ENCODE peak calls at places on chromosome 10, in eight cellular contexts. U is AG04450, D is gastrocnemius medialis, H is GM23338, V is suprapubic skin, I is WERI-Rb-1, B is SK-N-SH, P is spleen. W is an unnamed sample.

GRCh38 chr10:71747808-71748523 is 25.4 kb downstream of the VSIR start:
- DNase-seq in U (no peak), D (no peak), H (no peak), V (no peak), I (no peak), B (no peak), P (peak), W (no peak)

GRCh38 chr10:6406220-6407033 is 173.6 kb downstream of the PRKCQ start:
- DNase-seq in U (no peak), D (no peak), H (peak), V (no peak), I (no peak), B (peak), P (no peak), W (peak)

GRCh38 chr10:110040108-110040507 is 32.3 kb downstream of the ADD3 start:
- DNase-seq in U (no peak), D (no peak), H (no peak), V (no peak), I (no peak), B (no peak), P (no peak), W (no peak)

GRCh38 chr10:7302393-7303054 is 108.3 kb downstream of the SFMBT2 start:
- DNase-seq in U (no peak), D (no peak), H (no peak), V (no peak), I (no peak), B (no peak), P (no peak), W (no peak)

GRCh38 chr10:12730809-12731519 is 270.5 kb downstream of the CCDC3 start:
- DNase-seq in U (no peak), D (no peak), H (no peak), V (no peak), I (no peak), B (no peak), P (no peak), W (no peak)

GRCh38 chr10:3527144-3527543 is 257.9 kb downstream of the KLF6 start:
- DNase-seq in U (no peak), D (no peak), H (no peak), V (no peak), I (no peak), B (no peak), P (no peak), W (peak)

GRCh38 chr10:50603151-50603850 is 20.5 kb downstream of the SGMS1 start:
- DNase-seq in U (no peak), D (no peak), H (no peak), V (no peak), I (no peak), B (no peak), P (no peak), W (no peak)

GRCh38 chr10:89853796-89854195 is 152.4 kb downstream of the KIF20B start:
- DNase-seq in U (no peak), D (no peak), H (peak), V (no peak), I (peak), B (peak), P (no peak), W (no peak)

DNA sequence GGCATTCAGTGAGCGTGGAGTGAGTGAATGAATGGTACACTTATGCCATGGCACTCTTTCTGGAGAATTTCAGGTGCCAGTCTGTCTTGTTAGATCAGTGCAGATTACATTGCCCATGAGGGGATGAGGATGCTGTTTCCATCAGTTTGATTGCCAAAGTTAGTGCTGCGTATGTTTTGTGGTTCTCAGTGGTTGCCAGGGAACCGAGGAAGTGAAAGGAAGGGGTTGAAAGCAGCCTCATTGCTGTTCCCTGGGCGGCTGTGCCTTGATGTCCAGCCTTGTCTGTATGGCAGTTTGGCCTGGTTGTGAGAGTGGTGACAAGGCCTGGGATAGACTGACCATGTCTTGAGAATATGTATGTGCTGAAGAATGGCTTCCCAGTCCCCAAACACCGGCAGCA is 30.2 kb downstream of the WBP1L start:
- DNase-seq in U (no peak), D (peak), H (no peak), V (no peak), I (no peak), B (no peak), P (no peak), W (peak)
- TF ChIP-seq CTCF in U (no peak), D (no peak), H (no peak), V (no peak), I (no peak), B (no peak), P (no peak), W (no peak)

GRCh38 chr10:85594239-85594638 is 772.4 kb downstream of the GRID1 start:
- DNase-seq in U (no peak), D (no peak), H (peak), V (no peak), I (no peak), B (no peak), P (no peak), W (no peak)
- H3K4me3 ChIP-seq in U (no peak), D (no peak), H (no peak), V (no peak), I (no peak), B (no peak), P (no peak), W (no peak)

GRCh38 chr10:20551761-20552160 is 345.4 kb downstream of the NEBL start:
- DNase-seq in U (no peak), D (no peak), H (no peak), V (no peak), I (no peak), B (no peak), P (no peak), W (no peak)

GRCh38 chr10:20552382-20552781 is 344.7 kb downstream of the NEBL start:
- DNase-seq in U (no peak), D (no peak), H (no peak), V (no peak), I (no peak), B (no peak), P (no peak), W (no peak)
- TF ChIP-seq CTCF in U (no peak), D (no peak), H (no peak), V (no peak), I (no peak), B (no peak), P (no peak), W (no peak)

DNA sequence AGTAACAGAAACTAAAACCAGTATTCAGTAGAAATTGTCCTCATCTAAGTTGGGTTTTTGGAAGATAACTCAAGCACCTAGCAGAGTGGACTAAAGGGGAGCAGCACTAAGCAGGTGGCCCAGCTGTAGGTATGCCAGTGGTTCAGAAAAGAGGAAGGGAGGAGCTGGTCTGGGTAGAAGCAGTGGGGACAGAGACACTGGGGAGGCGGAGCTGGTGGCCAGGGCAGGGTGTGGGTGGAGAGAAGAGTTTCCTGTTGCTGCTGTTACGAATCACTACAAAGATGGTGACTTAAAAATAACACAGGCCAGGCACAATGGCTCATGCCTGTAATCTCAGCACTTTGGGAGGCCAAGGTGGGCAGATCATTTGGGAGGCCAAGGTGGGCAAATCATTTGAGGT is 136.2 kb downstream of the WDR11 start:
- DNase-seq in U (no peak), D (no peak), H (no peak), V (no peak), I (peak), B (no peak), P (no peak), W (no peak)
- H3K4me3 ChIP-seq in U (no peak), D (no peak), H (no peak), V (no peak), I (peak), B (no peak), P (no peak), W (no peak)

DNA sequence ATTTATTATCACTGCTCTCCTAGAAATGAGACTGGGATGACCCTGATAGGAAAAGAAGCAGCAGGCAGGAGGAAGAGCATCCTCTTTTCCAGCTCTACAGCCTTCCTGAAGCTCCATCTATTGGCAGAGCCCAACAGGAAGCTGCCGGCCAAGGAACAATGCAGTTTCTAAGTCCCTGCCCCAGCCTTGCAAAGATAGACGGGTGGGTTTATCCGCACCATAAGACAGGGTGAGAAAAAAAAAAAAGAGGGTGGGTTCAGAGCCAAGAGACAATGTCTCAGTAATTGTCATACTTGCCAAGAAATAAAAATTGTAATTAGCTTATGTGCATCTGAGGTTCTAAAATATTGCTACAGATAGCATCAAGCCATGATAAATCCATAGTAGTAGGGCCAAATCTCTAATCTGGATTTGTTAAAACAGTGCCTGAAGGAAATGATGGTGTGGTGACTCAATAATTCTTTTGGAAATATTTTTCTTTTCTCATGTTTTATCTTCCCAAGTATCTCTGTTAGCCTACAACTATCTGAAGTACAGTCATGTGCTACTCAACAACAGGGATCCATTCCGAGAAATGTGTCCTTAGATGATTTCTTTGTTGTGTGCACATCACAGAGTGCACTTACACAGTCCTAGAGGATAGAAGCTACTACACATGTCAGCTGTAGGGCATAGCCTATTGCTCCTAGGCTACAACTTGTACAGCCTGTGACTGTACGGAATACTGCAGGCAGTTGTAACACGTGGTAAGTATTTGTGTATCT is 242.9 kb upstream of the CXCL12 start:
- DNase-seq in U (peak), D (no peak), H (peak), V (no peak), I (no peak), B (no peak), P (no peak), W (peak)
- TF ChIP-seq CTCF in U (peak), D (no peak), H (no peak), V (no peak), I (no peak), B (peak), P (no peak), W (peak)

DNA sequence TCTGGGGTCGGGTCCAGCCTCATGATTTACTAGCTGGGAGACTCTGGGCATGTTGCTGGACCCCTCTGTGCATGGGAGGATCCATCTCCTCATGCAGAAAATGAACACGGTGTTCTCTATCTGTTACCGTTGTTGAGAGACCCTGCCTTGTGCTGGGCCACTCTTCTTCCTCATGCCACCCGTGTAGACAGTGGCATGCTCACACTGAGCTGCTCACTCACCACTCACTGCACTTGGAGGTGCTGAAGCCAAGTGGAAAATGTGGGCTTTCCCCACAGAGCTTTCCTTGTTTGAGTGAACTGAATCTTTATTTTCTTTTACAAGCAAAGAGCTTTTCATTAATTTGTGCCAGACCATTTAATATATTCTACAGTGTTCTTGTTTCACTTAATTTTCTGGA is 77.5 kb upstream of the GDF10 start:
- DNase-seq in U (no peak), D (no peak), H (no peak), V (no peak), I (no peak), B (no peak), P (no peak), W (no peak)
- H3K4me3 ChIP-seq in U (no peak), D (no peak), H (no peak), V (no peak), I (no peak), B (no peak), P (no peak), W (no peak)

GRCh38 chr10:119167041-119167440 is 1.5 kb upstream of the SFXN4 start:
- DNase-seq in U (no peak), D (no peak), H (no peak), V (no peak), I (no peak), B (no peak), P (no peak), W (no peak)

GRCh38 chr10:119166111-119166500 is 592 bp upstream of the SFXN4 start:
- DNase-seq in U (no peak), D (no peak), H (no peak), V (no peak), I (no peak), B (no peak), P (no peak), W (no peak)

GRCh38 chr10:119166564-119166963 is 1.1 kb upstream of the SFXN4 start:
- DNase-seq in U (no peak), D (no peak), H (peak), V (no peak), I (no peak), B (no peak), P (no peak), W (no peak)

GRCh38 chr10:119162693-119163092 is 2.8 kb downstream of the SFXN4 start:
- DNase-seq in U (no peak), D (no peak), H (no peak), V (no peak), I (no peak), B (no peak), P (no peak), W (no peak)

DNA sequence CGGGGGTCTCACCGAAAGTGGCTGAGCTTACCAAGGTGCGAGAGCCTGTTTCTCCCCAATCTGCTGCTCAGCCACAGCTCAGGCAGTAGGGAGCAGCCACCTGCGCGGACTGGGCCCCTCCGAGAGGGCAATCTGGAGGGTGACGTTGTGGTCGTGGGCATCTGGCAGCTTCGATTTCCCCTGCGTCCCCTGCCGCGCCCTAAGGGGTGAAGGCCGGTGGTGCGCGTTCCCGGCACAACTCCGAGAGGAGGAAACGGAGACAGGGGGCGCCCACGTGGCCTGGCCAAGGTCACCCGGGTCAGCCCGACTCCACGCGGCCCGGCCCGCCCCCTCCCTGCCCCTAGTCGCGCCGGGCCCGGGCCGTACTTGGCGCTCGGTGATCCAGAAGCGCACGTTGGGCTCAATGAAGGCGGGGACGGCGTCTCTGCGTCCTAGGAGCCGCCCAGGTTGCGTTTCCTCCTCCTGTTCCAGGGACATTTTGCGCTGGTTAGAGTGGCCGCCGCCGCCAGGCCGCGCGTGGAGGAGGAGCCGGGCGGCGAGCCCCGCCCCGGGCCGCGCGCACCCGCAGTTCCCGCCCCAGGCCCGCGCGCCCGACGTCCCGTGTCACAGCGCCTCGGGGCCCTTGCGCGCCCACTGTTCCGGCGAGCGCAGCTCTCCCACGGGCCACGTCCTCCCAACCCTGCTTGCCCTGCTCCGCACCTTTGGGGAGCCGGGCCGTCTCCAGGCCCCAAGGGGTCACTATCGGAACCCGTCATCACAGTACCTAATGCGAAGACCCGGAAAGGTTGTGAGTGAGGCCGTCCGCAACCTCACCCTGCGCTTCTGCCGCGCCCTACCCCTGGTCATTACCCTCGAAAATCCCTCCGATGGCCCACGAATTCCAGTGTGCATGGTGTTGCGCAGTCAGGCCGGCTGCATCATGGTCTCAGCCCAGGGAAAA is at the start of gene SFXN4:
- DNase-seq in U (no peak), D (peak), H (peak), V (peak), I (peak), B (peak), P (peak), W (peak)
- TF ChIP-seq CTCF in U (no peak), D (no peak), H (no peak), V (no peak), I (no peak), B (peak), P (peak), W (no peak)

DNA sequence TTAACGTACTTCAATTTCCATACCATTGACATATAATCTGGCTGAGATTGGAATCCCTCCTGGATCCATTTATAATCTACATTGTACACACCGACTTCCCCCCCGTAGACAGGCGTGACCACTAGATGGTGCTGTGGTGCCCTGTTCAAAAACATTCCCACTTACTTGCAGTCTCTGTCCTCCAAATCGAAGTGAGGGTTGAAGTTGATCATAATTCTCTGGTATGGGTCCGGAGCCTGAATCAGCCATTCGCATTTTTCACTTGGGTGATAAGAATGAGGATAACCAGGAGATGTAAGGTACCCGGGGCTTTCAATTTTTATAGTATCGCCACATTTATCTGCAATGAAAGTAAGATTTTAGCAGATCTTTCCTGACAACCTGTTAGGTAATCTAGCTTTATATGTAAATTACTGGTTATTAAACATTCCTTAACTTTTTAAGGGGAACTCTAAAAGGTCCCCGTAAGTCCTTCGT is 3.9 kb downstream of the NRP1 start:
- DNase-seq in U (peak), D (peak), H (peak), V (peak), I (peak), B (peak), P (peak), W (peak)
- H3K4me3 ChIP-seq in U (peak), D (peak), H (no peak), V (peak), I (no peak), B (peak), P (peak), W (peak)

GRCh38 chr10:31320598-31321211 is 1.7 kb downstream of the ZEB1 start:
- DNase-seq in U (no peak), D (peak), H (peak), V (peak), I (peak), B (peak), P (peak), W (peak)

GRCh38 chr10:31319602-31320178 is 674 bp downstream of the ZEB1 start:
- DNase-seq in U (no peak), D (no peak), H (peak), V (no peak), I (peak), B (peak), P (peak), W (peak)

GRCh38 chr10:31321396-31321941 is 2.5 kb downstream of the ZEB1 start:
- DNase-seq in U (no peak), D (no peak), H (peak), V (no peak), I (no peak), B (peak), P (peak), W (peak)

GRCh38 chr10:31320179-31320597 is 1.2 kb downstream of the ZEB1 start:
- DNase-seq in U (no peak), D (peak), H (peak), V (peak), I (peak), B (peak), P (no peak), W (no peak)

DNA sequence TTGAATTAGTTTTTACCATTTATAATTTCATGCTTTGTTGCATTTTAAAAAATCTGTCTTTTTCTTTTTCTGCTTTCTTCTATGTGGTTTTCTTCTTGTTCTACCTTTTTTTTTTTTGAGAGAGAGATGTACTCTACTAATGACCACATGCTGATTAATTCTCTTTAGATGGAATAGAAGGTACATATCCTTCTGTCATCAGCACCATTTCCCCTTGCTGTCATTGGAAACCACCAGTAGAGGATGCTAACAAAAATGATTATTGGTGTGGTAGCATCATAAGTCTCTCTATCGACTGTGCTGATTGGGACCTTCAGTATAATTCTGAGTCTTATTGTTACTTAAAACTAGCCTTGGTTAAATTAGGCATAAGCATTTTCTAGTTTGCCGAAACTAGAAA is 3.6 kb downstream of the ZEB1 start:
- DNase-seq in U (no peak), D (no peak), H (no peak), V (no peak), I (no peak), B (peak), P (no peak), W (peak)
- TF ChIP-seq CTCF in U (peak), D (peak), H (no peak), V (no peak), I (peak), B (peak), P (no peak), W (peak)

DNA sequence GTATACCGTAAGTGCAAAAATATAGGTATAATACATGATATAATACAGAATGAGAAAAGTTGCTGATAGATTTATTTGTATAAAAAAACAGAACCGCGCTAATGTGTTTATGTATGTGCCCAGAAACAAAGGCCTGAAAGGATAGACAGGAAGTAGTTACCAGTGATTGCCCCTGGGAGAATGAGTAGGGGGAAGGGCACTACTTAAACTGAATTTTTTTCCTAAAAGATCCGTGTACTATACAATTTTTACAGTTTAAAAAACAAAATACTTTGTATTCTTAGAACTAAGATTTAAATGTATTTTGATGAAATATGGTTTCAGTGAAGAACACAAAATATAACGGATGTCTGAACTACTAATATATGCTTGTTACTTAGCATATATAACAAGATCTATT is 2.9 kb downstream of the IPMK start:
- DNase-seq in U (no peak), D (no peak), H (peak), V (no peak), I (no peak), B (peak), P (no peak), W (no peak)
- H3K4me3 ChIP-seq in U (no peak), D (no peak), H (peak), V (no peak), I (no peak), B (peak), P (peak), W (no peak)